ENCODE peak calls at places on chromosomes 5 and 9, in eight cellular contexts. One of them, this sample, is unnamed.

GRCh38 chr9:89408628-89409101 is 89.2 kb downstream of the SEMA4D start:
- DNase-seq in transverse colon: peak; percentile 63
- DNase-seq in spleen: peak; percentile 92
- DNase-seq in prostate gland: no peak
- DNase-seq in GM12891: no peak
- DNase-seq in HCT116: no peak
- DNase-seq in stomach: no peak
- DNase-seq in sigmoid colon: peak; percentile 60
- DNase-seq in this sample: no peak

GRCh38 chr9:125475385-125475784 is 213.8 kb downstream of the GAPVD1 start:
- DNase-seq in transverse colon: no peak
- DNase-seq in spleen: no peak
- DNase-seq in prostate gland: peak; percentile 37
- DNase-seq in GM12891: no peak
- DNase-seq in HCT116: no peak
- DNase-seq in stomach: peak; percentile 67
- DNase-seq in sigmoid colon: no peak
- DNase-seq in this sample: no peak

GRCh38 chr9:3732077-3733038 is 206.6 kb upstream of the RFX3 start:
- DNase-seq in transverse colon: peak; percentile 41
- DNase-seq in spleen: no peak
- DNase-seq in prostate gland: peak; percentile 66
- DNase-seq in GM12891: peak; percentile 34
- DNase-seq in HCT116: peak; percentile 73
- DNase-seq in stomach: no peak
- DNase-seq in sigmoid colon: no peak
- DNase-seq in this sample: no peak

GRCh38 chr5:56638768-56639238 is 176.5 kb upstream of the MAP3K1 start:
- DNase-seq in transverse colon: no peak
- DNase-seq in spleen: no peak
- DNase-seq in prostate gland: peak; percentile 40
- DNase-seq in GM12891: no peak
- DNase-seq in HCT116: no peak
- DNase-seq in stomach: no peak
- DNase-seq in sigmoid colon: no peak
- DNase-seq in this sample: no peak

GRCh38 chr5:5609935-5610334 is 187.5 kb downstream of the ICE1 start:
- DNase-seq in transverse colon: no peak
- DNase-seq in spleen: no peak
- DNase-seq in prostate gland: no peak
- DNase-seq in GM12891: no peak
- DNase-seq in HCT116: no peak
- DNase-seq in stomach: no peak
- DNase-seq in sigmoid colon: no peak
- DNase-seq in this sample: no peak

GRCh38 chr5:120327180-120327579 is 136.9 kb upstream of the PRR16 start:
- DNase-seq in transverse colon: no peak
- DNase-seq in spleen: no peak
- DNase-seq in prostate gland: no peak
- DNase-seq in GM12891: no peak
- DNase-seq in HCT116: no peak
- DNase-seq in stomach: no peak
- DNase-seq in sigmoid colon: no peak
- DNase-seq in this sample: no peak

GRCh38 chr5:1737790-1738405 is 61.7 kb downstream of the MRPL36 start:
- DNase-seq in transverse colon: no peak
- DNase-seq in spleen: no peak
- DNase-seq in prostate gland: no peak
- DNase-seq in GM12891: peak; percentile 59
- DNase-seq in HCT116: peak; percentile 22
- DNase-seq in stomach: peak; percentile 25
- DNase-seq in sigmoid colon: no peak
- DNase-seq in this sample: no peak

GRCh38 chr5:172150514-172151425 is 37.3 kb downstream of the STK10 start:
- DNase-seq in transverse colon: peak; percentile 52
- DNase-seq in spleen: peak; percentile 92
- DNase-seq in prostate gland: no peak
- DNase-seq in GM12891: peak; percentile 46
- DNase-seq in HCT116: no peak
- DNase-seq in stomach: peak; percentile 49
- DNase-seq in sigmoid colon: peak; percentile 79
- DNase-seq in this sample: no peak

DNA sequence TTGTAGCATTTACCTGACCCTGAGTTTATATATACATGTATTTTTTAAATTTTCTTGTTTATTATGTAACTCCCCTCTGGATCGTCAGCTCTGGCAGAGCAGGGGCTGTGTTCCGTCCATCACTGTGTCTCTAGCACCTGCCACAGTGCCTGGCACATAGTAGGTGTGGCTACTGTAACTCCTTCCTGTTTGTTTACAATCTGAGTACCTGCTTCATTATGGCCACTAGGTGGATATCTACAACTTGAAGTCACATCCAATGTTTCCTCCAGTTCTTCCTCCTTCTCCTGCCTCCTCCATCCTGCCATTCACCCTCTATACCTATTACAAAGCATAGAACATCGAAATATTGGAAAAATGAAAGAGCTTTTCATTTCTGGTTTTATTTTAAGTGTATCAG is 14.2 kb upstream of the PPP1R2B start:
- DNase-seq in transverse colon: no peak
- DNase-seq in spleen: no peak
- DNase-seq in prostate gland: no peak
- DNase-seq in GM12891: no peak
- DNase-seq in HCT116: peak; percentile 10
- DNase-seq in stomach: no peak
- DNase-seq in sigmoid colon: no peak
- DNase-seq in this sample: no peak
- TF ChIP-seq POLR2AphosphoS5 in transverse colon: no peak
- TF ChIP-seq POLR2AphosphoS5 in spleen: no peak
- TF ChIP-seq POLR2AphosphoS5 in prostate gland: no peak
- TF ChIP-seq POLR2AphosphoS5 in GM12891: no peak
- TF ChIP-seq POLR2AphosphoS5 in HCT116: no peak
- TF ChIP-seq POLR2AphosphoS5 in stomach: no peak
- TF ChIP-seq POLR2AphosphoS5 in sigmoid colon: no peak
- TF ChIP-seq POLR2AphosphoS5 in this sample: no peak

GRCh38 chr9:114385412-114386181 is 2.2 kb downstream of the AKNA start:
- DNase-seq in transverse colon: peak; percentile 89
- DNase-seq in spleen: peak; percentile 96
- DNase-seq in prostate gland: peak; percentile 44
- DNase-seq in GM12891: no peak
- DNase-seq in HCT116: peak; percentile 35
- DNase-seq in stomach: peak; percentile 77
- DNase-seq in sigmoid colon: peak; percentile 89
- DNase-seq in this sample: no peak
- TF ChIP-seq POLR2A in transverse colon: peak; percentile 83
- TF ChIP-seq POLR2A in spleen: peak; percentile 54
- TF ChIP-seq POLR2A in prostate gland: no peak
- TF ChIP-seq POLR2A in GM12891: peak; percentile 84
- TF ChIP-seq POLR2A in HCT116: no peak
- TF ChIP-seq POLR2A in stomach: no peak
- TF ChIP-seq POLR2A in sigmoid colon: peak; percentile 23
- TF ChIP-seq POLR2A in this sample: peak; percentile 72

GRCh38 chr5:65203746-65204145 is 278.0 kb downstream of the ADAMTS6 start:
- DNase-seq in transverse colon: no peak
- DNase-seq in spleen: no peak
- DNase-seq in prostate gland: no peak
- DNase-seq in GM12891: no peak
- DNase-seq in HCT116: no peak
- DNase-seq in stomach: no peak
- DNase-seq in sigmoid colon: no peak
- DNase-seq in this sample: no peak

GRCh38 chr5:65205016-65205415 is 276.7 kb downstream of the ADAMTS6 start:
- DNase-seq in transverse colon: no peak
- DNase-seq in spleen: no peak
- DNase-seq in prostate gland: no peak
- DNase-seq in GM12891: no peak
- DNase-seq in HCT116: no peak
- DNase-seq in stomach: no peak
- DNase-seq in sigmoid colon: no peak
- DNase-seq in this sample: no peak

GRCh38 chr5:65213921-65214525 is 267.7 kb downstream of the ADAMTS6 start:
- DNase-seq in transverse colon: peak; percentile 9
- DNase-seq in spleen: no peak
- DNase-seq in prostate gland: no peak
- DNase-seq in GM12891: no peak
- DNase-seq in HCT116: peak; percentile 26
- DNase-seq in stomach: no peak
- DNase-seq in sigmoid colon: no peak
- DNase-seq in this sample: no peak

DNA sequence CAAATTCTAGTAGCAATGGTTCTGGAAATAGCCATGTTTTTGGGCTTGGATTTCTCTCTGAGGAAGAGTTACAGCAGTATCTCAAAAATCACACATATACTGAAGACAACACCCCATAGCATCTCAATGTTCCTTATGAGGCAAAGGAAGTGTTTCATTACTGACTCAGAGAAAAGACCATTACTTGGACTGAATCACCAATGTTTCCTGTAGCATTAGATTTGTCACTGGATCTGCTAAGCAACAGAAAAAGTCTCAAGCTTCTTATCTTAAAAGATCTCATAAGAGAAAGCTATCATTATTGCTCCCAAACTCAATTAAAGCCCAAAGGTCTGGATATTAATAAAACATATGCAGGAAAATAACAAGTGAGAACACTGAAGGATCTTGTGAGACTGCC is 272.4 kb downstream of the ADAMTS6 start:
- DNase-seq in transverse colon: no peak
- DNase-seq in spleen: no peak
- DNase-seq in prostate gland: no peak
- DNase-seq in GM12891: no peak
- DNase-seq in HCT116: no peak
- DNase-seq in stomach: no peak
- DNase-seq in sigmoid colon: no peak
- DNase-seq in this sample: no peak
- TF ChIP-seq POLR2AphosphoS5 in transverse colon: no peak
- TF ChIP-seq POLR2AphosphoS5 in spleen: no peak
- TF ChIP-seq POLR2AphosphoS5 in prostate gland: no peak
- TF ChIP-seq POLR2AphosphoS5 in GM12891: no peak
- TF ChIP-seq POLR2AphosphoS5 in HCT116: no peak
- TF ChIP-seq POLR2AphosphoS5 in stomach: no peak
- TF ChIP-seq POLR2AphosphoS5 in sigmoid colon: no peak
- TF ChIP-seq POLR2AphosphoS5 in this sample: no peak

DNA sequence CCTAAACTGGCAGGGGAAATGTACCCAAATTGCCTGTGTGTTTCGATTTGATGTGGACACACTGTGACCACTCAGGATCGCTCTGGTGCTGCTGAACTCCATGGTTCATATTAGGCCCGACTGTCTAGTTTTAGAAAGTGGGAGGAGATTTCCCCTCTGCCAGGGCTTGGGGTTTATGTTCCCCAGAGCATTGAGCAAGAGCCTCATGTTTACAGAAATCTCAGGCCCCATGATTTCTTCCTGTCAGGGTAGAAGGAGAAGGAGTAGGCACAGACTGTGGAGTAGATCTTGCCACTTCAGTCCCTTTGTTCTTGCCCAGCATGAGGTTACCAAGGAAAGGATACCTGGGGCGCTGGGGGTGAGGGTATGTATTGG is 40.8 kb upstream of the GLRX start:
- DNase-seq in transverse colon: no peak
- DNase-seq in spleen: no peak
- DNase-seq in prostate gland: no peak
- DNase-seq in GM12891: no peak
- DNase-seq in HCT116: no peak
- DNase-seq in stomach: no peak
- DNase-seq in sigmoid colon: peak; percentile 74
- DNase-seq in this sample: no peak
- TF ChIP-seq POLR2A in transverse colon: no peak
- TF ChIP-seq POLR2A in spleen: no peak
- TF ChIP-seq POLR2A in prostate gland: no peak
- TF ChIP-seq POLR2A in GM12891: no peak
- TF ChIP-seq POLR2A in HCT116: no peak
- TF ChIP-seq POLR2A in stomach: no peak
- TF ChIP-seq POLR2A in sigmoid colon: no peak
- TF ChIP-seq POLR2A in this sample: peak; percentile 17

GRCh38 chr5:159764283-159764927 is 151.9 kb upstream of the ADRA1B start:
- DNase-seq in transverse colon: no peak
- DNase-seq in spleen: no peak
- DNase-seq in prostate gland: no peak
- DNase-seq in GM12891: no peak
- DNase-seq in HCT116: no peak
- DNase-seq in stomach: no peak
- DNase-seq in sigmoid colon: no peak
- DNase-seq in this sample: no peak
- TF ChIP-seq POLR2AphosphoS5 in transverse colon: no peak
- TF ChIP-seq POLR2AphosphoS5 in spleen: no peak
- TF ChIP-seq POLR2AphosphoS5 in prostate gland: no peak
- TF ChIP-seq POLR2AphosphoS5 in GM12891: no peak
- TF ChIP-seq POLR2AphosphoS5 in HCT116: no peak
- TF ChIP-seq POLR2AphosphoS5 in stomach: no peak
- TF ChIP-seq POLR2AphosphoS5 in sigmoid colon: no peak
- TF ChIP-seq POLR2AphosphoS5 in this sample: no peak

GRCh38 chr9:95515272-95516113 is 1.3 kb downstream of the PTCH1 start:
- DNase-seq in transverse colon: peak; percentile 37
- DNase-seq in spleen: peak; percentile 78
- DNase-seq in prostate gland: no peak
- DNase-seq in GM12891: no peak
- DNase-seq in HCT116: no peak
- DNase-seq in stomach: no peak
- DNase-seq in sigmoid colon: no peak
- DNase-seq in this sample: no peak

GRCh38 chr9:95517559-95517933 is 775 bp upstream of the PTCH1 start:
- DNase-seq in transverse colon: no peak
- DNase-seq in spleen: no peak
- DNase-seq in prostate gland: no peak
- DNase-seq in GM12891: no peak
- DNase-seq in HCT116: no peak
- DNase-seq in stomach: no peak
- DNase-seq in sigmoid colon: no peak
- DNase-seq in this sample: no peak

GRCh38 chr9:95516221-95516735 is 493 bp downstream of the PTCH1 start:
- DNase-seq in transverse colon: no peak
- DNase-seq in spleen: no peak
- DNase-seq in prostate gland: no peak
- DNase-seq in GM12891: no peak
- DNase-seq in HCT116: no peak
- DNase-seq in stomach: no peak
- DNase-seq in sigmoid colon: no peak
- DNase-seq in this sample: no peak

GRCh38 chr9:95516736-95517558 is at the start of gene PTCH1:
- DNase-seq in transverse colon: peak; percentile 67
- DNase-seq in spleen: no peak
- DNase-seq in prostate gland: peak; percentile 69
- DNase-seq in GM12891: no peak
- DNase-seq in HCT116: no peak
- DNase-seq in stomach: peak; percentile 60
- DNase-seq in sigmoid colon: peak; percentile 79
- DNase-seq in this sample: no peak

DNA sequence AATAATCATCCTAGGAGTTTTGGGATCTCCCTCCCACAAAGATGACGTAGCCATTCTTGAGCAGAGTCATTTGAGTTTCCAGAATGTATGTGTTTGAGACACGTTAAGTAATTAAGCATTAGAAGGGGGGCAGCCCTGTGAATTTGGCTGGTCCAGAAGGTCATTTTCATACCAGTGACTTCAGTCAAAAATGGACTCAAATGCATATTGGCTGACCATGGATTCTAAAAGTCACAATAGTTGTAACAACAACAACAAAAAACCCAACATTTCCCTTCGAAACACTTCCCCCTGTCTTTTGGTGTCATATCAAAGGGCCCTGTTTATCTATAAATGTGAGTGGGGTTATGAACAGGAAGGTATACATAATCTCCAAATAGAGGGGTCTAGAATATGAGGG is 1.3 kb upstream of the PTCH1 start:
- DNase-seq in transverse colon: no peak
- DNase-seq in spleen: no peak
- DNase-seq in prostate gland: no peak
- DNase-seq in GM12891: no peak
- DNase-seq in HCT116: no peak
- DNase-seq in stomach: no peak
- DNase-seq in sigmoid colon: no peak
- DNase-seq in this sample: no peak
- TF ChIP-seq POLR2A in transverse colon: no peak
- TF ChIP-seq POLR2A in spleen: no peak
- TF ChIP-seq POLR2A in prostate gland: no peak
- TF ChIP-seq POLR2A in GM12891: no peak
- TF ChIP-seq POLR2A in HCT116: no peak
- TF ChIP-seq POLR2A in stomach: no peak
- TF ChIP-seq POLR2A in sigmoid colon: no peak
- TF ChIP-seq POLR2A in this sample: no peak

This sample was measured in vagina.